ENCODE peak calls at places on chromosomes 3 and 15, in four cellular contexts. P, E, V and J are unnamed samples.

GRCh38 chr15:99443056-99443756 is 122.6 kb upstream of the MEF2A start:
- DNase-seq in P (no peak), E (no peak), V (no peak), J (no peak)

GRCh38 chr3:30180305-30181275 is 425.8 kb upstream of the TGFBR2 start:
- DNase-seq in P (no peak), E (peak; percentile 66), V (peak; percentile 54), J (no peak)

GRCh38 chr3:114478806-114479205 is 185.0 kb downstream of the TIGIT start:
- DNase-seq in P (no peak), E (no peak), V (no peak), J (no peak)

GRCh38 chr3:197124713-197125112 is 95.1 kb upstream of the MELTF start:
- DNase-seq in P (no peak), E (no peak), V (no peak), J (no peak)

GRCh38 chr3:105327662-105328337 is 38.9 kb upstream of the ALCAM start:
- DNase-seq in P (no peak), E (no peak), V (peak; percentile 16), J (no peak)

GRCh38 chr15:78642341-78642740 is 1.3 kb upstream of the CHRNB4 start:
- DNase-seq in P (no peak), E (no peak), V (no peak), J (no peak)

GRCh38 chr15:87874896-87875661 is 381.5 kb downstream of the NTRK3 start:
- DNase-seq in P (no peak), E (no peak), V (peak; percentile 78), J (no peak)

GRCh38 chr3:16888785-16889607 is 4.2 kb downstream of the PLCL2 start:
- DNase-seq in P (peak; percentile 45), E (no peak), V (no peak), J (peak; percentile 35)

GRCh38 chr3:105822171-105823123 is 46.4 kb downstream of the CBLB start:
- DNase-seq in P (no peak), E (no peak), V (no peak), J (no peak)

GRCh38 chr3:108134555-108134880 is 43.7 kb upstream of the CD47 start:
- DNase-seq in P (no peak), E (no peak), V (no peak), J (no peak)

GRCh38 chr15:42448281-42448680 is 42.7 kb downstream of the ZNF106 start:
- DNase-seq in P (no peak), E (no peak), V (no peak), J (no peak)

GRCh38 chr15:80090041-80090440 is 30.6 kb downstream of the ZFAND6 start:
- DNase-seq in P (no peak), E (no peak), V (no peak), J (no peak)

GRCh38 chr3:131735121-131735520 is 232.3 kb upstream of the MRPL3 start:
- DNase-seq in P (no peak), E (peak; percentile 73), V (no peak), J (no peak)

GRCh38 chr15:77243146-77243545 is 172.2 kb upstream of the TSPAN3 start:
- DNase-seq in P (no peak), E (no peak), V (no peak), J (no peak)

GRCh38 chr3:39106281-39107055 is 959 bp downstream of the GORASP1 start:
- DNase-seq in P (no peak), E (no peak), V (no peak), J (no peak)

GRCh38 chr3:119302697-119303630 is 8.8 kb downstream of the ARHGAP31 start:
- DNase-seq in P (no peak), E (no peak), V (no peak), J (no peak)

GRCh38 chr3:198081421-198081844 is 121.4 kb downstream of the LMLN start:
- DNase-seq in P (no peak), E (no peak), V (no peak), J (no peak)

GRCh38 chr3:9295007-9295406 is 45.6 kb upstream of the SRGAP3 start:
- DNase-seq in P (no peak), E (no peak), V (no peak), J (no peak)

GRCh38 chr3:111676177-111677021 is 81.3 kb upstream of the ZBED2 start:
- DNase-seq in P (peak; percentile 35), E (no peak), V (no peak), J (no peak)

GRCh38 chr3:10263549-10264363 is 15.5 kb downstream of the TATDN2 start:
- DNase-seq in P (peak; percentile 79), E (no peak), V (no peak), J (peak; percentile 48)

GRCh38 chr15:100790786-100791265 is 88.8 kb upstream of the ALDH1A3 start:
- DNase-seq in P (no peak), E (no peak), V (no peak), J (no peak)

GRCh38 chr3:39038165-39038564 is 13.6 kb downstream of the SCN11A start:
- DNase-seq in P (no peak), E (peak; percentile 31), V (peak; percentile 8), J (no peak)

GRCh38 chr3:185420762-185421161 is 57.8 kb downstream of the MAP3K13 start:
- DNase-seq in P (no peak), E (peak; percentile 8), V (no peak), J (no peak)

GRCh38 chr15:55991841-55992768 is 1.3 kb downstream of the NEDD4 start:
- DNase-seq in P (no peak), E (no peak), V (no peak), J (no peak)

GRCh38 chr3:146585156-146585555 is 20.0 kb downstream of the PLSCR5 start:
- DNase-seq in P (no peak), E (no peak), V (no peak), J (no peak)

GRCh38 chr3:78035020-78035660 is 995.2 kb downstream of the ROBO2 start:
- DNase-seq in P (no peak), E (no peak), V (no peak), J (peak; percentile 3)

GRCh38 chr3:85576091-85576690 is 617.4 kb downstream of the CADM2 start:
- DNase-seq in P (peak; percentile 37), E (no peak), V (peak; percentile 14), J (peak; percentile 8)

GRCh38 chr15:51332211-51333147 is 5.9 kb downstream of the CYP19A1 start:
- DNase-seq in P (no peak), E (no peak), V (no peak), J (no peak)

GRCh38 chr3:127820871-127821853 is 1.2 kb downstream of the MGLL start:
- DNase-seq in P (no peak), E (no peak), V (no peak), J (peak; percentile 47)

GRCh38 chr15:28103831-28104230 is 4.7 kb upstream of the OCA2 start:
- DNase-seq in P (no peak), E (no peak), V (no peak), J (no peak)

GRCh38 chr3:124451655-124452317 is 278.5 kb upstream of the UMPS start:
- DNase-seq in P (no peak), E (no peak), V (no peak), J (no peak)

GRCh38 chr3:70647823-70648222 is 335.4 kb upstream of the MDFIC2 start:
- DNase-seq in P (no peak), E (no peak), V (no peak), J (no peak)

GRCh38 chr15:63605816-63606215 is 8.6 kb downstream of the FBXL22 start:
- DNase-seq in P (peak; percentile 72), E (no peak), V (no peak), J (peak; percentile 43)

GRCh38 chr3:53618946-53619345 is 124.5 kb downstream of the CACNA1D start:
- DNase-seq in P (no peak), E (no peak), V (no peak), J (no peak)

GRCh38 chr15:26736502-26737248 is 36.2 kb downstream of the GABRB3 start:
- DNase-seq in P (no peak), E (no peak), V (no peak), J (no peak)

GRCh38 chr3:171284308-171285075 is 175.7 kb downstream of the TNIK start:
- DNase-seq in P (no peak), E (peak; percentile 87), V (peak; percentile 82), J (no peak)

GRCh38 chr3:14057701-14058100 is 67.0 kb downstream of the CHCHD4 start:
- DNase-seq in P (no peak), E (no peak), V (no peak), J (no peak)

GRCh38 chr3:16767006-16767405 is 117.7 kb upstream of the PLCL2 start:
- DNase-seq in P (no peak), E (no peak), V (no peak), J (no peak)